ENCODE peak calls at places on chromosomes 6 and 20, in six cellular contexts. F is RWPE1; R is AG09319; G is cardiac fibroblast; H is CD8-positive, alpha-beta T cell; T is colonic mucosa. Q is an unnamed sample.

GRCh38 chr6:20907486-20908071 is 373.3 kb downstream of the CDKAL1 start:
- DNase-seq in F (no peak), R (no peak), G (no peak), H (no peak), T (no peak), Q (no peak)

GRCh38 chr20:25196701-25197120 is 1.2 kb downstream of the ENTPD6 start:
- DNase-seq in F (no peak), R (no peak), G (no peak), H (no peak), T (peak; percentile 60), Q (no peak)

GRCh38 chr6:39444479-39445019 is 122.0 kb upstream of the KCNK16 start:
- DNase-seq in F (no peak), R (no peak), G (no peak), H (no peak), T (no peak), Q (no peak)

GRCh38 chr6:14228571-14228970 is 111.0 kb downstream of the CD83 start:
- DNase-seq in F (no peak), R (no peak), G (peak; percentile 16), H (no peak), T (peak; percentile 3), Q (no peak)

GRCh38 chr6:23591761-23592160 is 534.3 kb upstream of the NRSN1 start:
- DNase-seq in F (no peak), R (no peak), G (no peak), H (no peak), T (no peak), Q (no peak)

GRCh38 chr6:139888691-139889122 is 514.3 kb upstream of the CITED2 start:
- DNase-seq in F (no peak), R (no peak), G (peak; percentile 43), H (no peak), T (no peak), Q (no peak)

GRCh38 chr6:148979006-148979901 is 232.4 kb downstream of the UST start:
- DNase-seq in F (no peak), R (no peak), G (no peak), H (no peak), T (no peak), Q (no peak)

GRCh38 chr6:16596890-16597331 is 164.3 kb downstream of the ATXN1 start:
- DNase-seq in F (no peak), R (no peak), G (no peak), H (no peak), T (no peak), Q (no peak)

GRCh38 chr6:4371207-4371921 is 236.0 kb upstream of the ECI2 start:
- DNase-seq in F (no peak), R (no peak), G (peak; percentile 77), H (no peak), T (no peak), Q (no peak)

GRCh38 chr6:99458319-99458718 is 33.2 kb upstream of the PNISR start:
- DNase-seq in F (no peak), R (no peak), G (peak; percentile 31), H (no peak), T (no peak), Q (no peak)

GRCh38 chr20:57104711-57105110 is 161.7 kb downstream of the BMP7 start:
- DNase-seq in F (no peak), R (no peak), G (no peak), H (no peak), T (no peak), Q (no peak)

GRCh38 chr6:65123516-65123915 is 583.5 kb downstream of the EYS start:
- DNase-seq in F (no peak), R (no peak), G (peak; percentile 67), H (no peak), T (no peak), Q (no peak)

GRCh38 chr6:158780963-158781691 is 38.0 kb downstream of the EZR start:
- DNase-seq in F (peak; percentile 46), R (no peak), G (no peak), H (no peak), T (peak; percentile 66), Q (no peak)

GRCh38 chr20:1707588-1708449 is 50.2 kb upstream of the SIRPG start:
- DNase-seq in F (no peak), R (no peak), G (no peak), H (no peak), T (no peak), Q (no peak)

GRCh38 chr6:14824060-14824834 is 421.6 kb upstream of the JARID2 start:
- DNase-seq in F (no peak), R (no peak), G (peak; percentile 44), H (no peak), T (no peak), Q (no peak)

GRCh38 chr6:35297541-35298481 is at the start of gene DEF6:
- DNase-seq in F (peak; percentile 95), R (no peak), G (peak; percentile 87), H (peak; percentile 93), T (peak; percentile 85), Q (peak; percentile 64)
- TF ChIP-seq CTCF in F (peak; percentile 93), R (peak; percentile 43), G (peak; percentile 69), H (peak; percentile 90), T (peak; percentile 83), Q (peak; percentile 74)

DNA sequence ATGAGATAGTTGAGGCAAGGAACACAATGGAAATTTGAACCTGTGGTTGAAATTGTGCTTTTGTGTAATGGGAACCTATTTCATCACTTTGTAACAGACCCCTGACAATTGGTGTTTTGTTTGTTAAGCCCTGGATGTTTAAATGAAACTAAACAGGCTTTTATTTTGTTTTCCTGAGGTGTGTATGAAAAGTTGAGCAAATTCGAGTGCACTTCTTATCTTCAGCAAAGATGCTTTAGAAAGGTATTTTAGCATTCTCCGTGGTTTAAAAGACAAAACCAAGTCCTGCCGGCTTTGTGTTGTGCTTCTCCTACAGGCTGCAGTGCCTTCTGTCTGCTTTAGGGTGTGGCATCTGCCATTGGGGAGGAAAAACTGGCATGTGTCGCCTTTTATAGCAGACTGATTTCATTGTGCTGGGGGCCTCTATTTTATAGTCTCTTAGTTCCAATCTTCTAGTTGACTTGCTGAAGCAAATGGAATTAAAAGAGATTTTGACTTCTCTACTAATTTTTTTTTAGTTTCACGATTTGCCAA is 2.2 kb upstream of the ARID1B start:
- DNase-seq in F (no peak), R (no peak), G (peak; percentile 21), H (no peak), T (peak; percentile 62), Q (no peak)
- TF ChIP-seq CTCF in F (no peak), R (no peak), G (no peak), H (no peak), T (no peak), Q (no peak)

GRCh38 chr6:37207903-37208456 is 38.0 kb downstream of the PIM1 start:
- DNase-seq in F (peak; percentile 71), R (no peak), G (peak; percentile 89), H (peak; percentile 95), T (peak; percentile 94), Q (peak; percentile 63)
- TF ChIP-seq CTCF in F (peak; percentile 76), R (peak; percentile 80), G (peak; percentile 90), H (peak; percentile 83), T (peak; percentile 81), Q (peak; percentile 65)

GRCh38 chr20:3168079-3168828 is 5.1 kb downstream of the LZTS3 start:
- DNase-seq in F (no peak), R (no peak), G (no peak), H (no peak), T (peak; percentile 73), Q (peak; percentile 54)
- TF ChIP-seq CTCF in F (no peak), R (no peak), G (no peak), H (no peak), T (no peak), Q (peak; percentile 32)

GRCh38 chr6:79431469-79431868 is 105.8 kb downstream of the LCA5 start:
- DNase-seq in F (no peak), R (no peak), G (no peak), H (no peak), T (no peak), Q (no peak)
- TF ChIP-seq CTCF in F (no peak), R (no peak), G (peak; percentile 24), H (no peak), T (no peak), Q (peak; percentile 54)

GRCh38 chr20:61369731-61370520 is 117.9 kb downstream of the CDH4 start:
- DNase-seq in F (no peak), R (no peak), G (no peak), H (no peak), T (no peak), Q (no peak)
- TF ChIP-seq CTCF in F (no peak), R (no peak), G (no peak), H (no peak), T (no peak), Q (no peak)

GRCh38 chr6:40852667-40853383 is 186.2 kb downstream of the UNC5CL start:
- DNase-seq in F (no peak), R (no peak), G (peak; percentile 2), H (no peak), T (no peak), Q (no peak)
- TF ChIP-seq CTCF in F (no peak), R (peak; percentile 37), G (peak; percentile 25), H (no peak), T (no peak), Q (peak; percentile 47)

GRCh38 chr6:7918403-7918802 is 7.8 kb upstream of the TXNDC5 start:
- DNase-seq in F (no peak), R (no peak), G (no peak), H (no peak), T (no peak), Q (no peak)

GRCh38 chr6:7914991-7915789 is 4.6 kb upstream of the TXNDC5 start:
- DNase-seq in F (no peak), R (peak; percentile 67), G (peak; percentile 98), H (no peak), T (no peak), Q (no peak)

GRCh38 chr6:7917729-7918128 is 7.1 kb upstream of the TXNDC5 start:
- DNase-seq in F (no peak), R (no peak), G (no peak), H (no peak), T (no peak), Q (no peak)

GRCh38 chr6:7914311-7914710 is 3.7 kb upstream of the TXNDC5 start:
- DNase-seq in F (no peak), R (no peak), G (no peak), H (no peak), T (no peak), Q (no peak)

DNA sequence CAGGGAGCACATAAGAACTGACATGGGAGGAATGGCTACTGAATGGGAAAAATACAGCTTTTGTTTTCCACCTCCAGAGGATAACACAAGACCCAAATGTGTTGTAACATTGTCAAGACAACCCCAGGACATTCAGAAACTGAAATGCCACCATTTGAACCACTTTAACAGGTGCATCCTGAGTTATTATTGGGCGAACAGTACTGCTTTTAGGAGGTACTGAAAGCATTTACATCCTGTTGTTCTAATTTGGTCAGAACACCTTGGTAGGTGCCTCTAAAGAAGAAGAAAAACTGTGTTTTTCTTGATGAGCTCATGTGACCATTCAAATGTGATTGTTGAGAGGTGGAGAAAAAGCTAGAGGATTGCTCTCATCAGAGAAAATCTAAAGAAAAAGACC is 6.4 kb upstream of the TXNDC5 start:
- DNase-seq in F (no peak), R (no peak), G (no peak), H (no peak), T (no peak), Q (no peak)
- TF ChIP-seq CTCF in F (no peak), R (no peak), G (no peak), H (no peak), T (no peak), Q (no peak)

GRCh38 chr20:32437391-32438074 is 79.4 kb downstream of the ASXL1 start:
- DNase-seq in F (peak; percentile 49), R (no peak), G (no peak), H (no peak), T (no peak), Q (no peak)
- TF ChIP-seq CTCF in F (no peak), R (peak; percentile 10), G (peak; percentile 31), H (peak; percentile 26), T (no peak), Q (peak; percentile 74)

GRCh38 chr6:108622601-108623335 is 62.1 kb downstream of the FOXO3 start:
- DNase-seq in F (peak; percentile 54), R (peak; percentile 81), G (peak; percentile 94), H (no peak), T (no peak), Q (no peak)
- TF ChIP-seq CTCF in F (no peak), R (peak; percentile 42), G (no peak), H (no peak), T (no peak), Q (no peak)

Q was measured in progenitor cell of endocrine pancreas.